ENCODE peak calls at places on chromosomes 13 and 19, in six cellular contexts. P, Q, I, T, A and D are unnamed samples.

GRCh38 chr13:80973721-80974120 is 632.8 kb upstream of the SPRY2 start:
- DNase-seq in A (no peak), P (no peak), I (no peak), Q (no peak), T (no peak), D (no peak)

GRCh38 chr19:8256276-8257051 is 47.3 kb downstream of the CERS4 start:
- DNase-seq in P (no peak), Q (peak; percentile 43), T (no peak), A (no peak), I (no peak), D (no peak)

GRCh38 chr13:46373623-46374022 is 13.4 kb downstream of the RUBCNL start:
- DNase-seq in I (no peak), A (no peak), P (no peak), Q (no peak), T (no peak), D (no peak)

GRCh38 chr13:51315658-51316057 is 23.8 kb upstream of the SERPINE3 start:
- DNase-seq in I (no peak), P (no peak), T (no peak), Q (no peak), A (no peak), D (no peak)

GRCh38 chr19:3836887-3837286 is 32.0 kb downstream of the ZFR2 start:
- DNase-seq in T (no peak), P (no peak), A (no peak), Q (no peak), I (no peak), D (no peak)

GRCh38 chr19:28037186-28037585 is 1175.8 kb downstream of the UQCRFS1 start:
- DNase-seq in P (no peak), T (no peak), I (no peak), A (no peak), Q (no peak), D (no peak)

GRCh38 chr13:75432045-75432444 is 49.9 kb downstream of the TBC1D4 start:
- DNase-seq in T (no peak), A (no peak), I (no peak), P (no peak), Q (no peak), D (peak; percentile 41)

GRCh38 chr13:110412132-110412912 is 105.2 kb downstream of the COL4A2 start:
- DNase-seq in P (peak; percentile 81), I (peak; percentile 46), Q (peak; percentile 95), A (peak; percentile 74), T (peak; percentile 97), D (peak; percentile 100)

GRCh38 chr13:39603424-39603947 is 493 bp upstream of the LHFPL6 start:
- DNase-seq in A (no peak), T (no peak), Q (no peak), I (no peak), P (no peak), D (no peak)

GRCh38 chr13:25943081-25943480 is 108.7 kb downstream of the SHISA2 start:
- DNase-seq in T (no peak), A (no peak), Q (no peak), I (no peak), P (no peak), D (no peak)

GRCh38 chr13:59883885-59884284 is 279.8 kb downstream of the DIAPH3 start:
- DNase-seq in Q (no peak), T (no peak), I (no peak), P (no peak), A (no peak), D (no peak)

GRCh38 chr19:32421589-32422361 is 16.2 kb downstream of the DPY19L3 start:
- DNase-seq in I (no peak), A (no peak), P (no peak), Q (no peak), T (no peak), D (no peak)

GRCh38 chr13:109729031-109729870 is 57.1 kb downstream of the IRS2 start:
- DNase-seq in T (peak; percentile 63), I (no peak), Q (no peak), A (no peak), P (no peak), D (no peak)

GRCh38 chr13:50261502-50261901 is 246.3 kb downstream of the KCNRG start:
- DNase-seq in Q (no peak), A (no peak), T (peak; percentile 78), I (no peak), P (no peak), D (no peak)

GRCh38 chr13:32905864-32906180 is 110.4 kb upstream of the KL start:
- DNase-seq in Q (no peak), P (no peak), A (no peak), T (no peak), I (no peak), D (no peak)

GRCh38 chr19:53696951-53697350 is 65.2 kb downstream of the DPRX start:
- DNase-seq in Q (no peak), P (no peak), T (no peak), A (no peak), I (no peak), D (no peak)